ENCODE peak calls at places on chromosomes 11 and 22, in five cellular contexts. One of them, this sample, is unnamed.

GRCh38 chr22:48180631-48181030 is 1418.2 kb downstream of the TBC1D22A start:
- DNase-seq in endothelial cell of umbilical vein: no peak
- DNase-seq in NCI-H2029: no peak
- DNase-seq in NCI-H1436 treated with DMSO at 0.1 percent for 48 hours: no peak
- DNase-seq in aorta: no peak
- DNase-seq in this sample: no peak

GRCh38 chr11:28657378-28658030 is 549.3 kb downstream of the METTL15 start:
- DNase-seq in endothelial cell of umbilical vein: peak
- DNase-seq in NCI-H2029: no peak
- DNase-seq in NCI-H1436 treated with DMSO at 0.1 percent for 48 hours: no peak
- DNase-seq in aorta: no peak
- DNase-seq in this sample: no peak

GRCh38 chr11:84480151-84480550 is 1147.0 kb downstream of the DLG2 start:
- DNase-seq in endothelial cell of umbilical vein: no peak
- DNase-seq in NCI-H2029: no peak
- DNase-seq in NCI-H1436 treated with DMSO at 0.1 percent for 48 hours: no peak
- DNase-seq in aorta: no peak
- DNase-seq in this sample: no peak

GRCh38 chr11:73995731-73996130 is 13.1 kb upstream of the UCP2 start:
- DNase-seq in endothelial cell of umbilical vein: no peak
- DNase-seq in NCI-H2029: no peak
- DNase-seq in NCI-H1436 treated with DMSO at 0.1 percent for 48 hours: no peak
- DNase-seq in aorta: no peak
- DNase-seq in this sample: no peak

GRCh38 chr22:34334893-34335292 is 414.6 kb upstream of the LARGE1 start:
- DNase-seq in endothelial cell of umbilical vein: no peak
- DNase-seq in NCI-H2029: no peak
- DNase-seq in NCI-H1436 treated with DMSO at 0.1 percent for 48 hours: no peak
- DNase-seq in aorta: no peak
- DNase-seq in this sample: no peak

GRCh38 chr11:69825037-69825834 is 6.0 kb upstream of the FGF3 start:
- DNase-seq in endothelial cell of umbilical vein: no peak
- DNase-seq in NCI-H2029: no peak
- DNase-seq in NCI-H1436 treated with DMSO at 0.1 percent for 48 hours: no peak
- DNase-seq in aorta: peak
- DNase-seq in this sample: no peak

GRCh38 chr22:46107089-46107664 is 43.1 kb upstream of the PPARA start:
- DNase-seq in endothelial cell of umbilical vein: no peak
- DNase-seq in NCI-H2029: peak
- DNase-seq in NCI-H1436 treated with DMSO at 0.1 percent for 48 hours: no peak
- DNase-seq in aorta: no peak
- DNase-seq in this sample: no peak

GRCh38 chr11:130909650-130910049 is 6.6 kb downstream of the SNX19 start:
- DNase-seq in endothelial cell of umbilical vein: peak
- DNase-seq in NCI-H2029: no peak
- DNase-seq in NCI-H1436 treated with DMSO at 0.1 percent for 48 hours: no peak
- DNase-seq in aorta: no peak
- DNase-seq in this sample: no peak

GRCh38 chr22:47796128-47796908 is 1033.9 kb downstream of the TBC1D22A start:
- DNase-seq in endothelial cell of umbilical vein: no peak
- DNase-seq in NCI-H2029: no peak
- DNase-seq in NCI-H1436 treated with DMSO at 0.1 percent for 48 hours: no peak
- DNase-seq in aorta: no peak
- DNase-seq in this sample: no peak

GRCh38 chr22:26709617-26710390 is 52.4 kb downstream of the MIAT start:
- DNase-seq in endothelial cell of umbilical vein: no peak
- DNase-seq in NCI-H2029: no peak
- DNase-seq in NCI-H1436 treated with DMSO at 0.1 percent for 48 hours: no peak
- DNase-seq in aorta: no peak
- DNase-seq in this sample: no peak

GRCh38 chr11:128718064-128718463 is 24.2 kb downstream of the FLI1 start:
- DNase-seq in endothelial cell of umbilical vein: no peak
- DNase-seq in NCI-H2029: no peak
- DNase-seq in NCI-H1436 treated with DMSO at 0.1 percent for 48 hours: no peak
- DNase-seq in aorta: no peak
- DNase-seq in this sample: no peak

GRCh38 chr11:118521892-118522311 is 5.4 kb upstream of the TTC36 start:
- DNase-seq in endothelial cell of umbilical vein: no peak
- DNase-seq in NCI-H2029: no peak
- DNase-seq in NCI-H1436 treated with DMSO at 0.1 percent for 48 hours: no peak
- DNase-seq in aorta: peak
- DNase-seq in this sample: no peak

GRCh38 chr11:16356751-16357365 is 512 bp upstream of the SOX6 start:
- DNase-seq in endothelial cell of umbilical vein: no peak
- DNase-seq in NCI-H2029: no peak
- DNase-seq in NCI-H1436 treated with DMSO at 0.1 percent for 48 hours: no peak
- DNase-seq in aorta: peak
- DNase-seq in this sample: no peak

GRCh38 chr22:36102995-36103394 is 57.6 kb downstream of the APOL3 start:
- DNase-seq in endothelial cell of umbilical vein: no peak
- DNase-seq in NCI-H2029: no peak
- DNase-seq in NCI-H1436 treated with DMSO at 0.1 percent for 48 hours: no peak
- DNase-seq in aorta: no peak
- DNase-seq in this sample: no peak

GRCh38 chr11:23725752-23726151 is 771.1 kb upstream of the LUZP2 start:
- DNase-seq in endothelial cell of umbilical vein: no peak
- DNase-seq in NCI-H2029: no peak
- DNase-seq in NCI-H1436 treated with DMSO at 0.1 percent for 48 hours: no peak
- DNase-seq in aorta: no peak
- DNase-seq in this sample: no peak

GRCh38 chr22:35376728-35377472 is 4.0 kb upstream of the HMOX1 start:
- DNase-seq in endothelial cell of umbilical vein: peak
- DNase-seq in NCI-H2029: peak
- DNase-seq in NCI-H1436 treated with DMSO at 0.1 percent for 48 hours: peak
- DNase-seq in aorta: peak
- DNase-seq in this sample: peak

GRCh38 chr11:128732471-128733277 is 38.8 kb downstream of the FLI1 start:
- DNase-seq in endothelial cell of umbilical vein: no peak
- DNase-seq in NCI-H2029: no peak
- DNase-seq in NCI-H1436 treated with DMSO at 0.1 percent for 48 hours: no peak
- DNase-seq in aorta: no peak
- DNase-seq in this sample: no peak

GRCh38 chr11:122685041-122685440 is 29.5 kb downstream of the UBASH3B start:
- DNase-seq in endothelial cell of umbilical vein: no peak
- DNase-seq in NCI-H2029: no peak
- DNase-seq in NCI-H1436 treated with DMSO at 0.1 percent for 48 hours: no peak
- DNase-seq in aorta: no peak
- DNase-seq in this sample: no peak

GRCh38 chr22:33302049-33302545 is 243.9 kb upstream of the SYN3 start:
- DNase-seq in endothelial cell of umbilical vein: peak
- DNase-seq in NCI-H2029: peak
- DNase-seq in NCI-H1436 treated with DMSO at 0.1 percent for 48 hours: no peak
- DNase-seq in aorta: peak
- DNase-seq in this sample: peak

This sample was measured in glomerular endothelial cell.